ENCODE peak calls at places on chromosomes 11 and 22, in eight cellular contexts. U, B, X, Q, I, D, C and T are unnamed samples. For H3K4me1, the result is how much of the 10 kb centered on the place peaks cover.

GRCh38 chr11:62652156-62653006 is 721 bp downstream of the INTS5 start:
- DNase-seq in D (no peak), Q (no peak), U (peak), B (no peak), C (no peak), I (no peak), X (no peak), T (no peak)

GRCh38 chr22:32478994-32479393 is 4.4 kb downstream of the FBXO7 start:
- DNase-seq in X (peak), D (no peak), Q (no peak), U (peak), I (no peak), B (no peak), C (no peak), T (no peak)

GRCh38 chr11:46348986-46349401 is 1.7 kb downstream of the DGKZ start:
- DNase-seq in C (no peak), X (no peak), D (no peak), I (no peak), Q (no peak), U (no peak), B (no peak), T (peak)

GRCh38 chr11:48029686-48030279 is 49.4 kb downstream of the PTPRJ start:
- DNase-seq in B (no peak), X (no peak), D (no peak), Q (no peak), C (no peak), I (no peak), U (no peak), T (no peak)

GRCh38 chr11:109960831-109961230 is 132.4 kb upstream of the ZC3H12C start:
- DNase-seq in D (no peak), I (no peak), Q (peak), U (peak), C (no peak), B (peak), X (peak), T (no peak)

GRCh38 chr22:17580461-17581031 is 17.2 kb downstream of the SLC25A18 start:
- DNase-seq in D (peak), I (no peak), Q (no peak), C (no peak), B (peak), U (no peak), X (no peak), T (no peak)

GRCh38 chr11:109229682-109230081 is 192.3 kb upstream of the C11orf87 start:
- DNase-seq in U (peak), B (no peak), Q (no peak), C (no peak), D (no peak), I (no peak), X (no peak), T (no peak)

GRCh38 chr11:47101452-47101851 is 75.2 kb downstream of the ARFGAP2 start:
- DNase-seq in B (peak), X (no peak), U (no peak), I (no peak), Q (no peak), C (no peak), D (no peak), T (no peak)

GRCh38 chr11:104060820-104061219 is 24.4 kb downstream of the DDI1 start:
- DNase-seq in C (no peak), Q (no peak), B (no peak), D (no peak), I (no peak), U (no peak), X (no peak), T (no peak)

GRCh38 chr11:110679323-110679980 is 32.8 kb downstream of the ARHGAP20 start:
- DNase-seq in X (peak), Q (no peak), C (no peak), B (no peak), U (peak), I (no peak), D (no peak), T (no peak)

GRCh38 chr22:33853200-33854097 is 66.8 kb downstream of the LARGE1 start:
- DNase-seq in I (no peak), U (peak), B (no peak), D (peak), X (peak), C (peak), Q (peak), T (no peak)

GRCh38 chr22:17633217-17633997 is 4.9 kb upstream of the ATP6V1E1 start:
- DNase-seq in X (peak), Q (no peak), C (peak), I (no peak), B (peak), D (no peak), U (peak), T (no peak)

GRCh38 chr11:97514446-97514845 is 1124.6 kb downstream of the JRKL start:
- DNase-seq in B (no peak), X (no peak), U (no peak), C (no peak), I (no peak), Q (no peak), D (no peak), T (no peak)

GRCh38 chr11:13928566-13929251 is 33.8 kb upstream of the SPON1 start:
- DNase-seq in U (peak), X (peak), B (peak), C (peak), I (no peak), Q (no peak), D (no peak), T (no peak)

GRCh38 chr11:129291556-129291955 is 84.1 kb upstream of the BARX2 start:
- DNase-seq in B (no peak), X (no peak), U (no peak), I (no peak), Q (no peak), D (no peak), C (no peak), T (no peak)

GRCh38 chr11:112421854-112422253 is 161.2 kb upstream of the PLET1 start:
- DNase-seq in Q (no peak), B (peak), C (no peak), D (no peak), U (no peak), X (no peak), I (no peak), T (no peak)

GRCh38 chr11:77823775-77824174 is 2.8 kb downstream of the AAMDC start:
- DNase-seq in X (peak), B (no peak), D (no peak), U (peak), Q (no peak), C (peak), I (no peak), T (no peak)

GRCh38 chr11:2592559-2593392 is 107.0 kb downstream of the KCNQ1OT1 start:
- DNase-seq in X (no peak), B (no peak), Q (no peak), I (no peak), D (no peak), C (no peak), U (no peak), T (no peak)

GRCh38 chr11:74696488-74696887 is 34.7 kb downstream of the CHRDL2 start:
- DNase-seq in X (no peak), D (no peak), I (no peak), Q (no peak), B (no peak), C (no peak), U (no peak), T (no peak)

GRCh38 chr11:74695705-74696280 is 35.4 kb downstream of the CHRDL2 start:
- DNase-seq in B (peak), I (no peak), Q (no peak), D (no peak), X (no peak), C (no peak), U (peak), T (no peak)

GRCh38 chr11:74694536-74694935 is 36.7 kb downstream of the CHRDL2 start:
- DNase-seq in Q (no peak), C (peak), B (no peak), X (no peak), D (no peak), I (no peak), U (no peak), T (no peak)

GRCh38 chr11:74697722-74698121 is 33.5 kb downstream of the CHRDL2 start:
- DNase-seq in U (no peak), D (no peak), Q (no peak), I (no peak), B (no peak), X (no peak), C (no peak), T (no peak)

GRCh38 chr11:74696932-74697687 is 34.1 kb downstream of the CHRDL2 start:
- DNase-seq in C (no peak), B (peak), Q (peak), D (peak), U (peak), X (peak), I (no peak), T (no peak)
- H3K4me3 ChIP-seq in C (no peak), B (no peak), Q (peak), D (peak), U (no peak), X (no peak), I (no peak), T (no peak)

DNA sequence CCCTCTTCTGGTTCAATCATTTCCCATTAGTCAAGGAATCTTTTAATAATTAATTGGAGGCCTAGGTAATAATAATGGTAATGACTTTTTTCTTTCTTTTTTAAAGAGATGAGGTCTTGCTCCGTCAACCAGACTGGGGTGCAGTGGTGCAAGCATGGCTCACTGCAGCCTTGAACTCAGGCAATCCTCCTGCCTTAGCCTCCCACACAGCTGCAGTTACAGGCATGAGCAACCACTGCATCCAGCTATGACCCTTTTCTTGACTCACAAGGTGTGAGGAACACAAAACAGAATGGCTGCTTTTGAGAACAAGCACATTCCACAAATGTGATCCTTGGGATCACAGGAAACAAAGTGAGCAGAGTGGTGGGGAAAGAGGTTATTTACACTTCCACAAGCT is 3.6 kb downstream of the POLDIP3 start:
- DNase-seq in Q (no peak), C (no peak), X (peak), U (peak), D (no peak), I (no peak), B (no peak), T (no peak)
- H3K4me1 ChIP-seq in Q (half or more), C (under half), X (under half), U (under half), D (half or more), I (under half), B (under half), T (under half)

DNA sequence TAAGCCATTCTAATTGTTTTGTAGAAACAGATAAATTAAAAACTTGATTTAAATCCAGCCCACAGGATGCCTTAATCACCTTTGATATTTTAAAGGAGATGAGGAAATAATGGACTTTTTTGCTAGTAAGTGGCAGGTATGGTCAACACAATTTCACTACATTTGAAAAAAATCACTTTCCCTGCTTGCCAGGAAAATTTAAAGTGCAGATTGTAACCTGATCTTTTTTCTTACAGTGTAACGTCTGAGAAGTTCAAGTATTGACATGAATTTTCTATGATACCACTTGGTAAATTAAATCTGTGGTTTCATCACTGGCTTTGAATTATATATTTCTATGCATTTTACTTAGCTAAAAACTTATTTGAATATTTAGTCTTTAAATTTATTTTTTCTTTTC is 65.3 kb downstream of the ARHGEF12 start:
- DNase-seq in C (no peak), U (no peak), B (no peak), X (no peak), I (no peak), Q (no peak), D (no peak), T (no peak)
- H3K4me3 ChIP-seq in C (no peak), U (peak), B (no peak), X (no peak), I (no peak), Q (no peak), D (no peak), T (no peak)

DNA sequence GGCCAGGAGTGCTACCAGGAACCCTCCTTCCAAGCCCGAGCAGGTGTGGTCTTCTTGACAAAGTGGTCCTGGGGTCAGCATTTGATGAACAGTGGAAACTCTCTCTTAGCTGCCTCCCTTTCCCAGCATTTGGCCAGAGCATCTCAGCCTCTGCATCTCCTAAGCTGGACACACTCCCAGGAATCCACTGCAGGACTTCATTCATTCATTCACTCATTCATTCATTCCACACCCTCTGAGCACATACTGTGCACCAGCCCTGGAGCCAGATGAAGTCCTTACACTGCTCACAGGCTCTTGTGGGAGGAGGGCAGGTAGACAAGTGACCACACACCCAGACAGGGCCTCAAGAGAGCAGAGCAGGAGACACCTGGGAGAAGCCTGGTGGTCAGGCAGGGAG is 49.7 kb upstream of the MPEG1 start:
- DNase-seq in B (no peak), C (no peak), U (no peak), Q (no peak), X (no peak), I (no peak), D (no peak), T (no peak)
- H3K4me1 ChIP-seq in B (under half), C (under half), U (under half), Q (under half), X (under half), I (under half), D (under half), T (under half)

DNA sequence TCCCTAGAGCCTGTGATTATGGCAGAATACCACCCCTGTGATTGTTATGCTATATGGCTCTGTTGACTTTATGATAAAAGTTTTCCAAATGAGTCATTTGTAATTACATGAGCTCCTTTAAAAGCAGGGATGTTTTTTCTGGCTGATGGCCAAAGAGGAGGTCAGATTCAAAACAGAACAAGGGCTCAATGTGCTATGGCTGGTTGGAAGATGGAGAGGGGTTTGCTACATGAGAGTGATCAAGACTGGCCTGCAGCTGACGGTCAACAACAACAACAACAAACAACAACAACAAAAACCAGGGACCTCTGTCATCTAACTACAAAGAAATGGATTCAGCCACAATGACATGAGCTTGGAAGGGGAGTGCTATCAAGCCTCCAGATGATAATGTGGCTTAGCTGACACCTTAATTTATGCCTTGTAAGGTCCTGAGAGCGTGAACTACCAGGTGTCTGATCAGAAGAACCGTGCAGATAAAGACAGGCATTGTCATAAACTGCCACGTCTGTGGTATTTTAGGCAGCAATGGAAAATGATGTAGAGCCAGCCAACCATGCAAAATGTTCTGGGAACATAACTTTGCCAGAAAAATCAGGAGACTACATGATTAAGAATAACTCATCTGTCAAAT is 47.2 kb downstream of the PIWIL3 start:
- DNase-seq in B (no peak), I (no peak), X (peak), C (peak), Q (no peak), D (peak), U (peak), T (no peak)
- H3K4me3 ChIP-seq in B (no peak), I (no peak), X (no peak), C (no peak), Q (no peak), D (no peak), U (no peak), T (no peak)

DNA sequence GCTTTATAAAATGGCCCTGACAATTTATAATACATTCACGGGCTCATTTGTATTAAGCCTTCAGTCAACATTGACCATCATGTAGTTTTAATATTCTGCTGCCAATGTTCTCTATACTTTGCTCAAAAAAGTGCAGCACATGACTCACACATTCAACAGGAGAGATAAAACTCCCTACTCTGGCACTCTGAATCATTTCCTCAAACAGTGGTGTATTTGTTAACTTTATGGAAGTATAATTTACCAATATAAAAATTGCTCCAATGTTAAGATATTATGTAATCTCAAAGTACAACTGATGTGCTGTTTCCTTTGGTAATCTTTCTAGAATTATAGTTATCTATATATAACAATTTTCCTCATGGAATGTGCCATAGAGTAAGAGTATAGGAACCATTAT is 39.9 kb downstream of the MAML2 start:
- DNase-seq in U (peak), I (no peak), X (peak), D (no peak), Q (no peak), B (no peak), C (peak), T (no peak)
- H3K4me1 ChIP-seq in U (half or more), I (under half), X (under half), D (half or more), Q (half or more), B (under half), C (half or more), T (under half)

GRCh38 chr22:36415415-36416168 is 27.8 kb upstream of the MYH9 start:
- DNase-seq in C (no peak), X (no peak), U (peak), Q (no peak), D (no peak), B (peak), I (no peak), T (no peak)

GRCh38 chr22:36419912-36420882 is 32.4 kb upstream of the MYH9 start:
- DNase-seq in Q (no peak), U (peak), C (no peak), I (no peak), X (no peak), D (no peak), B (no peak), T (no peak)

GRCh38 chr22:36413022-36413770 is 25.4 kb upstream of the MYH9 start:
- DNase-seq in B (peak), C (peak), D (no peak), U (peak), I (no peak), Q (no peak), X (peak), T (no peak)

GRCh38 chr22:36419177-36419911 is 31.6 kb upstream of the MYH9 start:
- DNase-seq in I (no peak), D (no peak), B (peak), Q (peak), X (peak), U (peak), C (peak), T (peak)

DNA sequence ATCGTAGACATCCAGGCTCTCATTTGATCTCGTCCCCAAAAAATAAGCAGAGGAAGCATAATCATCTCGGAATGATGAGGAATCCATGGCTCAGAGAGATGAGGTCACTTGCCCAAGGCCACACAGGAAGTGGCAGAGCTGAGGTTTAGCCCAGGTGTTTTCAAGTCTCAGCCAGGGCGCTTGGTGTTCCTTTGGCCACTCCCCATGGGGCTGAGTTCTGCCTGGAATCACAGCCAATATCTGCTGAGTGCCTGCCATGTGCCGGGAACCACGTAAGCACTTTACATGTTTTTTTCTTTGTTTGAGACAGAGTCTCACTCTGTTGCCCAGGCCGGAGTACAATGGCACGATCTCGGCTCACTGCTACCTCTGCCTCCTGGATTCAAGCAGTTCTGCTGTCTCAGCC is 29.5 kb upstream of the MYH9 start:
- DNase-seq in Q (no peak), C (peak), B (peak), U (peak), X (peak), D (peak), I (no peak), T (no peak)
- H3K4me3 ChIP-seq in Q (no peak), C (no peak), B (no peak), U (no peak), X (no peak), D (no peak), I (no peak), T (no peak)

GRCh38 chr11:72379384-72380131 is 54.8 kb downstream of the CLPB start:
- DNase-seq in X (no peak), B (no peak), I (no peak), Q (no peak), C (no peak), U (peak), D (no peak), T (no peak)

GRCh38 chr11:72378704-72379383 is 55.5 kb downstream of the CLPB start:
- DNase-seq in B (no peak), C (no peak), Q (peak), D (peak), I (no peak), U (peak), X (peak), T (no peak)

GRCh38 chr11:72377596-72377995 is 56.7 kb downstream of the CLPB start:
- DNase-seq in U (no peak), I (no peak), B (no peak), X (no peak), D (no peak), C (no peak), Q (no peak), T (no peak)

GRCh38 chr11:72380132-72380503 is 54.2 kb downstream of the CLPB start:
- DNase-seq in Q (no peak), C (no peak), X (peak), B (no peak), U (no peak), D (no peak), I (no peak), T (no peak)

DNA sequence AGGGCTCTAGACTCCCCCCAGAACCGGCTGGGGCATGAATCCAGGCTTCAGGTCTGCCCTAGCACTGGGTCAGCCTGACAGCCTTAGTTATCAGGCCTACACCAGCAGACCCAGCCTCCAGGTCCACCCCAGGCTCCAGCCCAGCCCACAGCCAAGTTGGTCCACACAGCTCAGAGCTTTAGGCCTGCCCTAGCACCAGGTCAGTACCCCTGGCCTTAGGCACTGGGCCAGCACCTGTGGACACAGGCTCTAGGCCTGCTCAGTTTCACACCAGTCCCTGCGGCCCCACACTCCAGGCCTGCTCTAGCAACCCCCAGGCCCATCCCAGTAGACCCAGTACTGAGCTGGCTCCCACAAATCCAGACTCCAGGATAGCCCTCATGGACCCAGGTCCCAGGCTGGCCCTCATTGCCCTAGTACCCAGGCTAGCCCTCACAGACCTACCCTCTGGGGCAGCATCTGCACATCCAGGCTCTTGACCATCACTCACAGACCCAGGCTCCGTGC is 52.7 kb downstream of the CLPB start:
- DNase-seq in C (no peak), B (no peak), Q (no peak), X (no peak), D (no peak), I (no peak), U (no peak), T (no peak)
- H3K4me1 ChIP-seq in C (under half), B (under half), Q (under half), X (under half), D (under half), I (under half), U (under half), T (under half)